ENCODE peak calls at places on chromosome 1, in eight cellular contexts. One of them, this sample, is unnamed.

GRCh38 chr1:183770816-183771128 is 34.1 kb upstream of the RGL1 start:
- DNase-seq in WERI-Rb-1: no peak
- DNase-seq in esophagus squamous epithelium: no peak
- DNase-seq in neural crest cell: no peak
- DNase-seq in AG09309: no peak
- DNase-seq in stimulated activated CD8-positive, alpha-beta memory T cell treated with anti-CD3 and anti-CD28 coated beads, Interleukin-15, amount 100 ng/mL, for 1 hour: no peak
- DNase-seq in activated naive CD4-positive, alpha-beta T cell: no peak
- DNase-seq in upper lobe of right lung: no peak
- DNase-seq in this sample: no peak

GRCh38 chr1:21574464-21575151 is 65.4 kb downstream of the ALPL start:
- DNase-seq in WERI-Rb-1: no peak
- DNase-seq in esophagus squamous epithelium: no peak
- DNase-seq in neural crest cell: peak; percentile 39
- DNase-seq in AG09309: no peak
- DNase-seq in stimulated activated CD8-positive, alpha-beta memory T cell treated with anti-CD3 and anti-CD28 coated beads, Interleukin-15, amount 100 ng/mL, for 1 hour: no peak
- DNase-seq in activated naive CD4-positive, alpha-beta T cell: no peak
- DNase-seq in upper lobe of right lung: no peak
- DNase-seq in this sample: no peak

GRCh38 chr1:88658419-88658818 is 25.7 kb upstream of the PKN2 start:
- DNase-seq in WERI-Rb-1: peak; percentile 77
- DNase-seq in esophagus squamous epithelium: no peak
- DNase-seq in neural crest cell: no peak
- DNase-seq in AG09309: no peak
- DNase-seq in stimulated activated CD8-positive, alpha-beta memory T cell treated with anti-CD3 and anti-CD28 coated beads, Interleukin-15, amount 100 ng/mL, for 1 hour: no peak
- DNase-seq in activated naive CD4-positive, alpha-beta T cell: no peak
- DNase-seq in upper lobe of right lung: no peak
- DNase-seq in this sample: no peak

GRCh38 chr1:5748286-5749225 is 243.7 kb downstream of the NPHP4 start:
- DNase-seq in WERI-Rb-1: no peak
- DNase-seq in esophagus squamous epithelium: no peak
- DNase-seq in neural crest cell: no peak
- DNase-seq in AG09309: no peak
- DNase-seq in stimulated activated CD8-positive, alpha-beta memory T cell treated with anti-CD3 and anti-CD28 coated beads, Interleukin-15, amount 100 ng/mL, for 1 hour: no peak
- DNase-seq in activated naive CD4-positive, alpha-beta T cell: no peak
- DNase-seq in upper lobe of right lung: peak; percentile 52
- DNase-seq in this sample: no peak

GRCh38 chr1:4083171-4084052 is 183.3 kb upstream of the C1orf174 start:
- DNase-seq in WERI-Rb-1: no peak
- DNase-seq in esophagus squamous epithelium: no peak
- DNase-seq in neural crest cell: peak; percentile 36
- DNase-seq in AG09309: no peak
- DNase-seq in stimulated activated CD8-positive, alpha-beta memory T cell treated with anti-CD3 and anti-CD28 coated beads, Interleukin-15, amount 100 ng/mL, for 1 hour: no peak
- DNase-seq in activated naive CD4-positive, alpha-beta T cell: no peak
- DNase-seq in upper lobe of right lung: peak; percentile 37
- DNase-seq in this sample: no peak

GRCh38 chr1:41389009-41389408 is 27.8 kb downstream of the FOXO6 start:
- DNase-seq in WERI-Rb-1: no peak
- DNase-seq in esophagus squamous epithelium: no peak
- DNase-seq in neural crest cell: no peak
- DNase-seq in AG09309: no peak
- DNase-seq in stimulated activated CD8-positive, alpha-beta memory T cell treated with anti-CD3 and anti-CD28 coated beads, Interleukin-15, amount 100 ng/mL, for 1 hour: no peak
- DNase-seq in activated naive CD4-positive, alpha-beta T cell: no peak
- DNase-seq in upper lobe of right lung: no peak
- DNase-seq in this sample: no peak

GRCh38 chr1:1178794-1179331 is 5.2 kb downstream of the TTLL10 start:
- DNase-seq in WERI-Rb-1: no peak
- DNase-seq in esophagus squamous epithelium: no peak
- DNase-seq in neural crest cell: no peak
- DNase-seq in AG09309: no peak
- DNase-seq in stimulated activated CD8-positive, alpha-beta memory T cell treated with anti-CD3 and anti-CD28 coated beads, Interleukin-15, amount 100 ng/mL, for 1 hour: no peak
- DNase-seq in activated naive CD4-positive, alpha-beta T cell: no peak
- DNase-seq in upper lobe of right lung: no peak
- DNase-seq in this sample: no peak

GRCh38 chr1:28365864-28366263 is 3.7 kb upstream of the PHACTR4 start:
- DNase-seq in WERI-Rb-1: no peak
- DNase-seq in esophagus squamous epithelium: no peak
- DNase-seq in neural crest cell: no peak
- DNase-seq in AG09309: no peak
- DNase-seq in stimulated activated CD8-positive, alpha-beta memory T cell treated with anti-CD3 and anti-CD28 coated beads, Interleukin-15, amount 100 ng/mL, for 1 hour: no peak
- DNase-seq in activated naive CD4-positive, alpha-beta T cell: no peak
- DNase-seq in upper lobe of right lung: peak; percentile 13
- DNase-seq in this sample: no peak

GRCh38 chr1:208142632-208143390 is 101.4 kb downstream of the PLXNA2 start:
- DNase-seq in WERI-Rb-1: peak; percentile 77
- DNase-seq in esophagus squamous epithelium: no peak
- DNase-seq in neural crest cell: no peak
- DNase-seq in AG09309: no peak
- DNase-seq in stimulated activated CD8-positive, alpha-beta memory T cell treated with anti-CD3 and anti-CD28 coated beads, Interleukin-15, amount 100 ng/mL, for 1 hour: no peak
- DNase-seq in activated naive CD4-positive, alpha-beta T cell: no peak
- DNase-seq in upper lobe of right lung: no peak
- DNase-seq in this sample: no peak

GRCh38 chr1:46601257-46602007 is 2.6 kb downstream of the MKNK1 start:
- DNase-seq in WERI-Rb-1: no peak
- DNase-seq in esophagus squamous epithelium: no peak
- DNase-seq in neural crest cell: no peak
- DNase-seq in AG09309: no peak
- DNase-seq in stimulated activated CD8-positive, alpha-beta memory T cell treated with anti-CD3 and anti-CD28 coated beads, Interleukin-15, amount 100 ng/mL, for 1 hour: no peak
- DNase-seq in activated naive CD4-positive, alpha-beta T cell: no peak
- DNase-seq in upper lobe of right lung: no peak
- DNase-seq in this sample: no peak

GRCh38 chr1:41394918-41395598 is 33.8 kb downstream of the FOXO6 start:
- DNase-seq in WERI-Rb-1: peak; percentile 37
- DNase-seq in esophagus squamous epithelium: no peak
- DNase-seq in neural crest cell: no peak
- DNase-seq in AG09309: no peak
- DNase-seq in stimulated activated CD8-positive, alpha-beta memory T cell treated with anti-CD3 and anti-CD28 coated beads, Interleukin-15, amount 100 ng/mL, for 1 hour: no peak
- DNase-seq in activated naive CD4-positive, alpha-beta T cell: no peak
- DNase-seq in upper lobe of right lung: no peak
- DNase-seq in this sample: no peak

GRCh38 chr1:32364836-32365235 is 2.5 kb downstream of the TSSK3 start:
- DNase-seq in WERI-Rb-1: no peak
- DNase-seq in esophagus squamous epithelium: no peak
- DNase-seq in neural crest cell: no peak
- DNase-seq in AG09309: no peak
- DNase-seq in stimulated activated CD8-positive, alpha-beta memory T cell treated with anti-CD3 and anti-CD28 coated beads, Interleukin-15, amount 100 ng/mL, for 1 hour: no peak
- DNase-seq in activated naive CD4-positive, alpha-beta T cell: no peak
- DNase-seq in upper lobe of right lung: no peak
- DNase-seq in this sample: no peak

GRCh38 chr1:31785947-31786290 is 21.8 kb upstream of the ADGRB2 start:
- DNase-seq in WERI-Rb-1: no peak
- DNase-seq in esophagus squamous epithelium: no peak
- DNase-seq in neural crest cell: no peak
- DNase-seq in AG09309: no peak
- DNase-seq in stimulated activated CD8-positive, alpha-beta memory T cell treated with anti-CD3 and anti-CD28 coated beads, Interleukin-15, amount 100 ng/mL, for 1 hour: no peak
- DNase-seq in activated naive CD4-positive, alpha-beta T cell: no peak
- DNase-seq in upper lobe of right lung: no peak
- DNase-seq in this sample: peak; percentile 36

GRCh38 chr1:2526824-2527552 is 592 bp upstream of the PANK4 start:
- DNase-seq in WERI-Rb-1: no peak
- DNase-seq in esophagus squamous epithelium: no peak
- DNase-seq in neural crest cell: no peak
- DNase-seq in AG09309: no peak
- DNase-seq in stimulated activated CD8-positive, alpha-beta memory T cell treated with anti-CD3 and anti-CD28 coated beads, Interleukin-15, amount 100 ng/mL, for 1 hour: no peak
- DNase-seq in activated naive CD4-positive, alpha-beta T cell: no peak
- DNase-seq in upper lobe of right lung: no peak
- DNase-seq in this sample: peak; percentile 82

GRCh38 chr1:21007876-21008275 is 168.8 kb downstream of the EIF4G3 start:
- DNase-seq in WERI-Rb-1: no peak
- DNase-seq in esophagus squamous epithelium: no peak
- DNase-seq in neural crest cell: no peak
- DNase-seq in AG09309: no peak
- DNase-seq in stimulated activated CD8-positive, alpha-beta memory T cell treated with anti-CD3 and anti-CD28 coated beads, Interleukin-15, amount 100 ng/mL, for 1 hour: no peak
- DNase-seq in activated naive CD4-positive, alpha-beta T cell: no peak
- DNase-seq in upper lobe of right lung: no peak
- DNase-seq in this sample: no peak

GRCh38 chr1:201982923-201983805 is 716 bp downstream of the RNPEP start:
- DNase-seq in WERI-Rb-1: peak; percentile 93
- DNase-seq in esophagus squamous epithelium: no peak
- DNase-seq in neural crest cell: peak; percentile 60
- DNase-seq in AG09309: no peak
- DNase-seq in stimulated activated CD8-positive, alpha-beta memory T cell treated with anti-CD3 and anti-CD28 coated beads, Interleukin-15, amount 100 ng/mL, for 1 hour: peak; percentile 20
- DNase-seq in activated naive CD4-positive, alpha-beta T cell: no peak
- DNase-seq in upper lobe of right lung: peak; percentile 89
- DNase-seq in this sample: peak; percentile 90